ENCODE peak calls at places on chromosomes 11 and 22, in six cellular contexts. D, B, V, F, A and J are unnamed samples.

GRCh38 chr22:44936201-44936600 is 73.6 kb downstream of the PHF21B start:
- DNase-seq in D (no peak), B (no peak), V (no peak), F (no peak), A (peak), J (no peak)

GRCh38 chr11:1705121-1706052 is 8.4 kb downstream of the KRTAP5-6 start:
- DNase-seq in D (peak), B (no peak), V (peak), F (peak), A (peak), J (peak)

GRCh38 chr11:8017894-8018741 is 31.0 kb downstream of the EIF3F start:
- DNase-seq in D (peak), B (no peak), V (peak), F (peak), A (no peak), J (no peak)

GRCh38 chr11:66864172-66864901 is 7.5 kb downstream of the LRFN4 start:
- DNase-seq in D (no peak), B (no peak), V (peak), F (no peak), A (peak), J (no peak)

GRCh38 chr22:44676441-44677298 is 25.3 kb upstream of the PRR5 start:
- DNase-seq in D (peak), B (no peak), V (peak), F (no peak), A (peak), J (no peak)

GRCh38 chr11:62176766-62177165 is 13.2 kb upstream of the SCGB1D1 start:
- DNase-seq in D (no peak), B (no peak), V (no peak), F (no peak), A (no peak), J (no peak)

GRCh38 chr11:11313426-11313825 is 39.6 kb downstream of the CSNK2A3 start:
- DNase-seq in D (peak), B (no peak), V (no peak), F (no peak), A (no peak), J (no peak)

GRCh38 chr22:35498026-35498425 is 42.6 kb upstream of the RASD2 start:
- DNase-seq in D (peak), B (no peak), V (no peak), F (no peak), A (no peak), J (no peak)

GRCh38 chr11:64339754-64340408 is at the start of gene CCDC88B:
- DNase-seq in D (no peak), B (no peak), V (peak), F (no peak), A (peak), J (peak)

GRCh38 chr11:34600339-34601084 is 20.4 kb upstream of the EHF start:
- DNase-seq in D (no peak), B (no peak), V (peak), F (no peak), A (peak), J (no peak)
- H3K4me3 ChIP-seq in D (no peak), B (no peak), V (peak), F (no peak), A (no peak), J (no peak)

DNA sequence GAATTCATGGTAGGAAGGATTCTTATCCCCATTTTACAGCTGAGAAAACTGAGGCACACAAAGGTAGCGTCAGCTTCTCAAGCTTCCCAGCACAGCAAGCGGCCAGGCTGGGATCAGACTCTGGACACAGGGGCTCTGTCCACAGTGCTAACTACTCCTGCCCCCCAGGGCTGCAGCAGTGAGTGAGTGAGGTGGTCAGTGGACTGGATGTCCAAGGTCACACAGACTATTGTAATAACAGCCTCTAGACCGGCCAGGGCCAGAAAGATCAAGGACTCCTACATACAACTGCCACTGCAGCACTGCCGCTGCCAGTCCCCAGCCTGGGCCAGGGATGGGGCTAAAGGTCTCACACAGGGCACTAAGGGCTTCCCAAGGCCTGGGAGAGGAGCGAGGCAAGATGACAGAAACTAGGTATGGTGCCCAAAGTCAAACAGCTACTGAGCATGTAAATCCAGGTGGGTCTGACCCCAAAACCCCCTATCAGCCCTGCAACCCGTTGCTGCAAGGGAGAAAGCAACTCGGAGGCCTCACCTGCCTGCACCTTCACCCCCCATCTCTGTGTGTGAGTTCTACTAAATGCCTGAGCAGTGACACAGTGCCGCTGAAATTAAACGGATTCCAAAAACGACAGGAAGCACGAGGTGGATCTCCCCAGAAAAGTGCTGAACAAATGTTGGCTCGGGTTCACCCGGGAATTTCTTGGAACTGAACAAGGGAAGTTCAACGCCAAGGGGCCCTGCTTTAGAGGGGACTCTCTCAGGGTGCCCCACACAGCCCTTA is 161.8 kb upstream of the GRK3 start:
- DNase-seq in D (peak), B (peak), V (no peak), F (no peak), A (peak), J (no peak)
- H3K4me3 ChIP-seq in D (no peak), B (no peak), V (peak), F (peak), A (no peak), J (peak)

GRCh38 chr11:125167292-125167953 is 2.9 kb downstream of the PKNOX2 start:
- DNase-seq in D (peak), B (peak), V (no peak), F (no peak), A (peak), J (peak)
- H3K4me3 ChIP-seq in D (peak), B (peak), V (peak), F (no peak), A (no peak), J (peak)

GRCh38 chr22:24954114-24954463 is 1.6 kb downstream of the KIAA1671 start:
- DNase-seq in D (peak), B (no peak), V (no peak), F (no peak), A (no peak), J (no peak)
- H3K4me3 ChIP-seq in D (no peak), B (no peak), V (peak), F (peak), A (peak), J (no peak)